ENCODE peak calls at places on chromosomes 11 and 22, in eight cellular contexts. I is MM.1S; R is CD8-positive, alpha-beta T cell; Q is fibroblast of pulmonary artery; T is A549; G is AG09309; V is sigmoid colon; U is right atrium auricular region. P is an unnamed sample.

GRCh38 chr22:49963647-49964026 is 3.1 kb downstream of the PIM3 start:
- DNase-seq in I (peak; percentile 4), R (peak; percentile 49), Q (no peak), T (no peak), G (no peak), V (peak; percentile 64), U (no peak), P (no peak)

GRCh38 chr11:132123449-132123848 is 753.0 kb downstream of the NTM start:
- DNase-seq in I (peak; percentile 54), R (no peak), Q (no peak), T (no peak), G (no peak), V (no peak), U (no peak), P (no peak)

GRCh38 chr11:26331911-26332571 is at the start of gene ANO3:
- DNase-seq in I (peak; percentile 76), R (no peak), Q (peak; percentile 82), T (peak; percentile 74), G (peak; percentile 18), V (peak; percentile 79), U (no peak), P (no peak)

GRCh38 chr11:19711911-19712280 is 741 bp upstream of the NAV2 start:
- DNase-seq in I (peak; percentile 55), R (no peak), Q (no peak), T (no peak), G (no peak), V (no peak), U (peak; percentile 78), P (no peak)

GRCh38 chr11:57476883-57477506 is 16.7 kb downstream of the RTN4RL2 start:
- DNase-seq in I (peak; percentile 59), R (no peak), Q (no peak), T (peak; percentile 56), G (no peak), V (no peak), U (no peak), P (no peak)

GRCh38 chr22:46957521-46957920 is 195.1 kb downstream of the TBC1D22A start:
- DNase-seq in I (no peak), R (no peak), Q (no peak), T (no peak), G (no peak), V (peak; percentile 45), U (no peak), P (no peak)

GRCh38 chr11:69825037-69825834 is 6.0 kb upstream of the FGF3 start:
- DNase-seq in I (no peak), R (no peak), Q (no peak), T (peak; percentile 26), G (no peak), V (no peak), U (no peak), P (no peak)

GRCh38 chr11:23311986-23312940 is 452.0 kb upstream of the CCDC179 start:
- DNase-seq in I (no peak), R (no peak), Q (peak; percentile 18), T (no peak), G (no peak), V (no peak), U (no peak), P (no peak)

GRCh38 chr11:69234740-69235710 is 58.9 kb upstream of the MYEOV start:
- DNase-seq in I (no peak), R (no peak), Q (no peak), T (no peak), G (no peak), V (peak; percentile 38), U (peak; percentile 13), P (peak; percentile 58)

GRCh38 chr11:10990637-10991036 is 132.8 kb upstream of the ZBED5 start:
- DNase-seq in I (no peak), R (no peak), Q (no peak), T (peak; percentile 86), G (no peak), V (no peak), U (no peak), P (no peak)

GRCh38 chr11:114115406-114116054 is 56.0 kb downstream of the ZBTB16 start:
- DNase-seq in I (no peak), R (no peak), Q (no peak), T (no peak), G (no peak), V (peak; percentile 60), U (no peak), P (no peak)

GRCh38 chr11:130877532-130877931 is 38.7 kb downstream of the SNX19 start:
- DNase-seq in I (no peak), R (no peak), Q (no peak), T (no peak), G (no peak), V (no peak), U (no peak), P (no peak)

DNA sequence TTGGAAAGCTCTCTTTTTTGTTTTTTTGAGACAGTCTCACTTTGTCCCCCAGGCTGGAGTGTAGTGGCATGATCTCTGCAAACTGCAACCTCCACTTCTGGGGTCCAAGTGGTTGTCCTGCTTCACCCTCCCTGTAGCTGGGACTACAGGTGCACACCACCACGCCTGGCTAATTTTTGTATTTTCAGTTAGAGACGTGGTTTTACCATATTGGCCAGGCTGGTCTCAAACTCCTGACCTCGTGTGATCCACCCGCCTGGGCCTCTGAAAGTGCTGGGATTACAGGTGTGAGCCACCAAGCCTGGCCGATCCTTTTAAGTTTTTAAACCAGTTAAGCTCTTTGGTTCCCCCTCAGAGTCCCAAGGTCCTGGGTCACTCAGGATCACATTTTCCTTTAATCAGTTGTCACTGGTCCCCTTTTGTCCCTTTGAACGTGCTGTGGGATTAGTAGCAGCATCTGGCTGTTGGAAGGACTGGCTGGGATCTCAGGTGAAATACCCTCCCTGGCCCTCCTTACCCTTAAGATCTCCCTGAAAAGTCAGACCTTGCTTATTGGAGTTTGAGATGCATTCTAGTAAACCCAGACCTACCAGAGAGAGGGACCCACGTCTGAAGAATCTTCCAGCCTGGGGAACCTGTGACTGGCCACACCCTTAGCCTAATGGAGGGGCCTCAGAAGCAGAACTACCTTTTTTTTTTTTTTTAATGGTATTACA is 8.1 kb downstream of the MALAT1 start:
- DNase-seq in I (peak; percentile 78), R (peak; percentile 66), Q (peak; percentile 95), T (no peak), G (peak; percentile 95), V (peak; percentile 85), U (peak; percentile 81), P (peak; percentile 83)
- H3K4me3 ChIP-seq in I (no peak overlapping the region), R (peak overlapping the region; percentile 72), Q (peak overlapping the region; percentile 89), T (peak overlapping the region; percentile 90), G (peak overlapping the region; percentile 74), V (peak overlapping the region; percentile 31), U (peak overlapping the region; percentile 75), P (peak overlapping the region; percentile 88)

DNA sequence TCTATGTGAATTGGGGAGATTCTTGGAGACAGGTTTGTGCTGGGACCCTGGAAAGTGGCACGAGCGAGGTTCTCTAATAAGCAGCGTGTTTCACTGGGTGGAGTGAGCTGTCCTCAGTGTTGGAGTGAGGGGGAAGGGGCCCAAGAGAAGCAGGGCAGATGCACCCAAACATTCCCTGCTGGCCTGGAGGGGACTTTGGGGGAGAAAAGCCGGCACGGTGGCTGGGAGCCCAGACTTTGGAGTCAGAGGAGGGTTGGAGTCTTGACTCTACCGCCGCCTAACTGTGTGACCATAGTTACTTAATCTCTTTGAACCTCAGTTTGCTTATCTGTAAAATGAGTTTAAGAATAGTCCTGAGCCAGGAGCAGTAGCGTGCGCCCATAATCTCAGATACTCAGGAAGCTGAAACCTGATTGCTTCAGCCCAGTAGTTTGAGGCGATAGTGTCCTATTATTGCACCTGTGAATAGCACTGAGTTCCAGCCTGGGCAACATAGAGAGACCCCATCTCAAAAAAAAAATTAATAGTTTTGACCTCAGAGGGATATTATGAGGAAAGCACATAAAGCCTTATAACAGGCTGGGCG is 614 bp downstream of the NR1H3 start:
- DNase-seq in I (no peak), R (no peak), Q (no peak), T (no peak), G (no peak), V (no peak), U (no peak), P (no peak)
- H3K4me3 ChIP-seq in I (no peak overlapping the region), R (no peak overlapping the region), Q (peak overlapping the region; percentile 57), T (peak overlapping the region; percentile 32), G (no peak overlapping the region), V (peak overlapping the region; percentile 35), U (peak overlapping the region; percentile 47), P (peak overlapping the region; percentile 59)

GRCh38 chr11:6747097-6747662 is 24.6 kb downstream of the OR2AG2 start:
- DNase-seq in I (no peak), R (no peak), Q (no peak), T (no peak), G (no peak), V (no peak), U (no peak), P (no peak)
- H3K4me3 ChIP-seq in I (peak overlapping the region; percentile 64), R (peak overlapping the region; percentile 65), Q (no peak overlapping the region), T (no peak overlapping the region), G (no peak overlapping the region), V (no peak overlapping the region), U (no peak overlapping the region), P (no peak overlapping the region)

GRCh38 chr22:29883045-29883830 is at the start of gene MTMR3:
- DNase-seq in I (peak; percentile 90), R (peak; percentile 79), Q (peak; percentile 91), T (peak; percentile 89), G (peak; percentile 35), V (peak; percentile 95), U (peak; percentile 93), P (peak; percentile 94)

GRCh38 chr22:29885610-29886009 is 2.6 kb downstream of the MTMR3 start:
- DNase-seq in I (no peak), R (no peak), Q (no peak), T (no peak), G (no peak), V (no peak), U (no peak), P (no peak)

GRCh38 chr22:29883831-29884139 is 811 bp downstream of the MTMR3 start:
- DNase-seq in I (no peak), R (no peak), Q (no peak), T (no peak), G (no peak), V (no peak), U (no peak), P (no peak)

GRCh38 chr22:29879738-29880137 is 3.2 kb upstream of the MTMR3 start:
- DNase-seq in I (no peak), R (peak; percentile 35), Q (no peak), T (peak; percentile 48), G (no peak), V (no peak), U (no peak), P (no peak)

DNA sequence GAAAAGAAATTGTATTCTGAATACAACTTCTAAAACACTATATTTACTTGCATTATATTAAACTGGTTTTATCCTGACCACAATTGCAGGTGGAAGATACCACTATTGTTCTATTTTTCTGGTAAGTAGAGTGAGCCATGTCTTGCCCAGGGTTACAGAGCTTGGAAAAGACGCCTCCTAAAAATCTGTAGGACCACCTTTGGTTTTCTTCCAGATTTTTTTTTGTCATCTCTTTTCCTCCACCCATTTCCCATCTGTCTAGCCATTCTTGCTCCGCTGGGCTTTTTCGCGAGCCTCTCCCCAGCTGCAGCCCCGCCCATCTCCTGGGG is 294 bp upstream of the MTMR3 start:
- DNase-seq in I (no peak), R (no peak), Q (no peak), T (no peak), G (no peak), V (no peak), U (no peak), P (no peak)
- H3K4me3 ChIP-seq in I (no peak overlapping the region), R (peak overlapping the region; percentile 75), Q (peak overlapping the region; percentile 28), T (peak overlapping the region; percentile 88), G (no peak overlapping the region), V (peak overlapping the region; percentile 100), U (peak overlapping the region; percentile 97), P (peak overlapping the region; percentile 96)